ENCODE peak calls at places on chromosomes 5 and 9, in five cellular contexts. Y, S, M, X and N are unnamed samples.

GRCh38 chr9:108053555-108054061 is 564.0 kb upstream of the KLF4 start:
- DNase-seq in S (no peak), X (no peak), M (peak; percentile 68), Y (peak; percentile 73), N (no peak)

GRCh38 chr5:116046823-116047222 is 14.6 kb downstream of the ARL14EPL start:
- DNase-seq in Y (no peak), M (no peak), S (no peak), X (no peak), N (no peak)

GRCh38 chr5:122076669-122077450 is 1.2 kb downstream of the LOX start:
- DNase-seq in Y (peak; percentile 75), S (no peak), X (no peak), M (peak; percentile 81), N (peak; percentile 32)

GRCh38 chr9:16828335-16829281 is 41.9 kb downstream of the BNC2 start:
- DNase-seq in Y (no peak), M (peak; percentile 18), X (no peak), S (no peak), N (no peak)

GRCh38 chr9:4796988-4797956 is 4.5 kb downstream of the RCL1 start:
- DNase-seq in S (peak; percentile 38), Y (no peak), X (peak; percentile 28), M (no peak), N (no peak)

GRCh38 chr5:53109041-53109435 is 519 bp downstream of the MOCS2 start:
- DNase-seq in X (no peak), Y (no peak), M (no peak), S (no peak), N (no peak)

GRCh38 chr5:16784843-16785791 is 151.0 kb downstream of the MYO10 start:
- DNase-seq in M (no peak), Y (no peak), X (no peak), S (no peak), N (no peak)

GRCh38 chr5:677131-678101 is 15.7 kb downstream of the TPPP start:
- DNase-seq in M (no peak), S (no peak), X (no peak), Y (peak; percentile 22), N (no peak)

GRCh38 chr5:77358566-77359205 is 133.4 kb downstream of the WDR41 start:
- DNase-seq in S (no peak), X (no peak), M (no peak), Y (no peak), N (no peak)

GRCh38 chr9:20200900-20201495 is 412.2 kb upstream of the SLC24A2 start:
- DNase-seq in Y (no peak), X (no peak), M (no peak), S (no peak), N (no peak)

GRCh38 chr9:126489604-126490593 is 123.8 kb upstream of the LMX1B start:
- DNase-seq in X (no peak), M (no peak), S (no peak), Y (no peak), N (no peak)

GRCh38 chr5:123450641-123451421 is 27.6 kb upstream of the CEP120 start:
- DNase-seq in M (no peak), S (no peak), Y (no peak), X (no peak), N (no peak)

GRCh38 chr9:127209220-127209619 is 55.4 kb upstream of the GARNL3 start:
- DNase-seq in X (no peak), Y (no peak), S (no peak), M (no peak), N (no peak)

GRCh38 chr9:86636614-86637013 is 282.4 kb upstream of the TUT7 start:
- DNase-seq in Y (no peak), X (no peak), S (no peak), M (no peak), N (no peak)

GRCh38 chr5:167661605-167662004 is 629.8 kb upstream of the WWC1 start:
- DNase-seq in M (no peak), X (no peak), Y (no peak), S (no peak), N (no peak)

GRCh38 chr9:95753762-95754465 is 121.6 kb upstream of the ERCC6L2 start:
- DNase-seq in X (no peak), M (no peak), Y (no peak), S (no peak), N (no peak)

GRCh38 chr9:127854169-127854833 is at the start of gene ENG:
- DNase-seq in Y (peak; percentile 54), S (no peak), M (peak; percentile 58), X (no peak), N (no peak)

GRCh38 chr9:113581865-113582697 is 118.6 kb downstream of the RGS3 start:
- DNase-seq in X (no peak), Y (peak; percentile 84), M (peak; percentile 87), S (no peak), N (no peak)

GRCh38 chr9:88197781-88198345 is 59.6 kb upstream of the SPATA31C2 start:
- DNase-seq in S (no peak), M (no peak), Y (no peak), X (peak; percentile 51), N (peak; percentile 90)
- TF ChIP-seq POLR2AphosphoS5 in S (no peak), M (peak; percentile 52), Y (no peak), X (peak; percentile 38), N (no peak)

GRCh38 chr9:26904070-26904469 is 11.5 kb upstream of the CAAP1 start:
- DNase-seq in M (no peak), X (no peak), Y (no peak), S (no peak), N (no peak)

GRCh38 chr9:26904671-26905070 is 12.1 kb upstream of the CAAP1 start:
- DNase-seq in S (no peak), M (no peak), X (no peak), Y (no peak), N (no peak)
- H3K36me3 ChIP-seq in S (peaks cover 2% of the 10 kb centered on the region), M (no peaks in the 10 kb centered on the region), X (no peaks in the 10 kb centered on the region), Y (peaks cover 56% of the 10 kb centered on the region), N (peaks cover 43% of the 10 kb centered on the region)

GRCh38 chr9:129910628-129911567 is 75.6 kb downstream of the USP20 start:
- DNase-seq in Y (no peak), M (no peak), X (peak; percentile 85), S (peak; percentile 95), N (no peak)
- TF ChIP-seq POLR2AphosphoS5 in Y (peak; percentile 85), M (no peak), X (no peak), S (peak; percentile 63), N (no peak)

DNA sequence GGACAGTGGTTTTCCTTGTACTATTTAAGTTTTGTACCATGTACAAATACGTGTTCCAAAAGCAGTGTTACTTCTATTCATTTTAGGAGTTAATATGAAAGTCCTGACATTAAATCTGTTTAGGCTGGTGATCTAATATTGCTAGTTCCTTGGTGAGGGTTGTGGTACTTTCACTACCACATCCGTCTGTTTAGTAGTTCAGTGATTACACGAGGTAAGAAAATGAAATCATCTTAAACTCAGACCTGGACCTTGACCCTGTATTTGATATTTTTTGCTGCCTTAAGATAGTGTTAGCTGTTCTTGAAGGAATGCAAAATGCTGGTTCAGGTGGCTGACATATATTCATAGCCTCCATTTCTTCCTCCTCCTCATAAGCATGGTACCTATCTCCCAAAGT is 50.3 kb downstream of the MTAP start:
- DNase-seq in S (no peak), X (no peak), M (no peak), Y (no peak), N (no peak)
- H3K36me3 ChIP-seq in S (peaks cover 54% of the 10 kb centered on the region), X (no peaks in the 10 kb centered on the region), M (no peaks in the 10 kb centered on the region), Y (peaks cover 77% of the 10 kb centered on the region), N (peaks cover 80% of the 10 kb centered on the region)

GRCh38 chr9:37037137-37037743 is 3.2 kb upstream of the PAX5 start:
- DNase-seq in Y (no peak), S (no peak), X (no peak), M (no peak), N (peak; percentile 14)
- TF ChIP-seq POLR2AphosphoS5 in Y (no peak), S (no peak), X (no peak), M (peak; percentile 10), N (no peak)

DNA sequence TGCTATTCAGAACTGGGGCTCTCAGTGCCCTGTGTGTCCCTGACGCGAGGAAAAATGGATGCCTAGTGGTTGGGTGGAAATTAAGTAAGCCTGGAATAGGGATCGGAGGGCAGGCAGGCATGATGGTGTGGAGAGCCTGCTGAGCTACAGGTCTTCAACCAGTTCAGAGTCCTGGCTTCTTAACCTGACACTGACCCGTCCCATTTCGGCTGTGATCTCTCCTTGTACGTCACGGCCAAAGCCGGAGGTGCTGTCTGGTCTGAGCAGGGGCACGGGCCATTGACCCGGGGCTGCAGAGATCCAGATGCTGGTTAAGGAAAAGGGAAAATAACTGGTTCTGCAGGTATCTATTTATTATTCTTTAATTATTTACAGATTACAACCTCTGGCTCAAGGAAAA is 27.9 kb downstream of the RHOBTB3 start:
- DNase-seq in Y (no peak), X (no peak), S (no peak), M (no peak), N (no peak)
- H3K36me3 ChIP-seq in Y (peaks cover 23% of the 10 kb centered on the region), X (peaks cover 9% of the 10 kb centered on the region), S (peaks cover 5% of the 10 kb centered on the region), M (no peaks in the 10 kb centered on the region), N (peaks cover 68% of the 10 kb centered on the region)